ENCODE peak calls at places on chromosomes 11 and 22, in ten cellular contexts. Q is lower lobe of right lung, U is GM23338, M is kidney, R is BE2C, A is epithelial cell of esophagus, V is PC-9, Y is cardiac muscle cell, B is right lobe of liver, E is lower leg skin. N is an unnamed sample.

GRCh38 chr11:78256962-78257361 is 68.2 kb downstream of the USP35 start:
- DNase-seq in Q (peak), U (no peak), M (peak), R (no peak), A (peak), V (no peak), Y (no peak), B (peak), E (peak), N (no peak)

GRCh38 chr11:70490208-70490607 is 91.9 kb downstream of the CTTN start:
- DNase-seq in Q (peak), U (no peak), M (peak), R (no peak), A (no peak), V (no peak), Y (no peak), B (no peak), E (no peak), N (peak)

GRCh38 chr11:85595285-85595884 is 31.8 kb downstream of the DLG2 start:
- DNase-seq in Q (no peak), U (peak), M (no peak), R (no peak), A (peak), V (peak), Y (peak), B (no peak), E (no peak), N (peak)

GRCh38 chr11:20042717-20043392 is 117.4 kb downstream of the DBX1 start:
- DNase-seq in Q (no peak), U (peak), M (no peak), R (no peak), A (no peak), V (no peak), Y (no peak), B (no peak), E (peak), N (no peak)

GRCh38 chr11:41996558-41996957 is 537.1 kb upstream of the LRRC4C start:
- DNase-seq in Q (no peak), U (no peak), M (no peak), R (no peak), A (no peak), V (no peak), Y (no peak), B (no peak), E (no peak), N (no peak)

GRCh38 chr22:29256606-29257325 is 11.0 kb downstream of the RHBDD3 start:
- DNase-seq in Q (no peak), U (no peak), M (no peak), R (no peak), A (no peak), V (no peak), Y (no peak), B (no peak), E (peak), N (no peak)

GRCh38 chr22:20205964-20206708 is 55.3 kb upstream of the CCDC188 start:
- DNase-seq in Q (peak), U (peak), M (peak), R (no peak), A (peak), V (peak), Y (peak), B (peak), E (peak), N (peak)

GRCh38 chr11:87198266-87198881 is 160.6 kb downstream of the TMEM135 start:
- DNase-seq in Q (no peak), U (peak), M (no peak), R (no peak), A (peak), V (no peak), Y (no peak), B (no peak), E (no peak), N (no peak)

GRCh38 chr22:44295406-44295805 is 17.3 kb downstream of the SHISAL1 start:
- DNase-seq in Q (no peak), U (no peak), M (no peak), R (no peak), A (no peak), V (no peak), Y (no peak), B (no peak), E (no peak), N (no peak)

GRCh38 chr11:44728491-44728910 is 1.7 kb downstream of the TSPAN18 start:
- DNase-seq in Q (no peak), U (peak), M (no peak), R (no peak), A (no peak), V (no peak), Y (no peak), B (no peak), E (no peak), N (no peak)
- H3K4me3 ChIP-seq in Q (peak), U (peak), M (no peak), R (peak), A (no peak), V (no peak), Y (peak), B (no peak), E (no peak), N (no peak)

DNA sequence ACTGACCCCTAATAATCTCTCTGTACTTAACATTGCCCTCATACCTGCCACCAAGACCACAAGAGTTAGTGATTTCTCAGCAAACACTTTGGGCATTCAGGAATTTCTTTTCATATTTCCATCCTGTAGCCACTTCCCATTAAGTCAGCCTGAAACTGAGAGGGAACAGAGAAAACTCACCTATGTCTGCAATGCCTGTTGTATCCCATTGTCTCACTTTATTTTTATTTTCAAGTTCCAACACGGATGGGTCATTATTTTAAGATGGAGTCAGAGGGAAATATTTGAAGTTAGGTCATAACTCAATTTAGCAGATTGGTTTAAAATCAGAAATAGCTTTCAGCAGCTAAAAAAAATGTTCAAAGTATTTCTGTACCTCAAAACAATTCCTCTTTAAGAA is 937.8 kb upstream of the CHORDC1 start:
- DNase-seq in Q (no peak), U (no peak), M (no peak), R (no peak), A (peak), V (no peak), Y (no peak), B (no peak), E (no peak), N (no peak)
- TF ChIP-seq CTCF in Q (no peak), U (no peak), M (no peak), R (no peak), A (no peak), V (no peak), Y (no peak), B (no peak), E (no peak), N (no peak)

GRCh38 chr11:116194156-116194904 is 578.5 kb downstream of the BUD13 start:
- DNase-seq in Q (no peak), U (no peak), M (no peak), R (no peak), A (no peak), V (no peak), Y (peak), B (no peak), E (no peak), N (no peak)
- H3K4me3 ChIP-seq in Q (peak), U (peak), M (peak), R (peak), A (no peak), V (no peak), Y (peak), B (peak), E (no peak), N (no peak)

GRCh38 chr11:107232451-107232850 is 214.2 kb upstream of the GUCY1A2 start:
- DNase-seq in Q (no peak), U (no peak), M (no peak), R (no peak), A (peak), V (no peak), Y (no peak), B (no peak), E (no peak), N (no peak)
- TF ChIP-seq CTCF in Q (no peak), U (no peak), M (no peak), R (no peak), A (no peak), V (no peak), Y (no peak), B (no peak), E (no peak), N (no peak)

DNA sequence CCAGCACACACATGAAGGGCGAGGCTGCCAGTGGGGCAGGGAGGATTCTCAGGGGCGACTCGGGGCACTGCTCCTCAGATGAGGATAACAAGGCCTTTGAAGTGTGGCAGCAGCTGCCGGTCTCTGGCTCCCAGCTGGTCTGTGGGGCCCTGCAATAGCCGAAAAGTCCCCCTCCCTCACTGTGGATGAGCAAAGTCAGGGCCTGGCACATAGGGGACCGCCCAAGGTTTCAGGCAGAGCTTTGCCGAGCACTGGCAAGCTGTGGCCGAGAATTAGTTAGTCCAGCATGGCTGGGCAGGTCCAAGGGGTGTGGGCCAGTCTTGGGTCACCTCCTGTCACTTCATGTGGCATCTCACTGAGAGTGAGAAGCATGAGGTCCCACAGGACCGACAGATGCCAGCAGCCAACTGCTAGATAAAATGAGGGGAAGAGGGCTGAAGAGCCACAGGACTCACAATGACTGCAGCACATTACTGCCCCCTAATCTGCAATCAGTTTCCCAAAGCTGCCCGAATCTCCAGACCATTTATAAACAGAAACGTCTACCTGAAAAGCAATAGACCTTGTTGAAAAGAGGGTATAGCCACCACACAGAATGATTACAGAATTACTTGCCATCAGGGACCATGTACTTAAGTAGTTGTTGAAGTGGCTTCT is 12.5 kb upstream of the TEF start:
- DNase-seq in Q (no peak), U (no peak), M (peak), R (no peak), A (no peak), V (no peak), Y (no peak), B (no peak), E (no peak), N (no peak)
- H3K4me3 ChIP-seq in Q (peak), U (no peak), M (peak), R (no peak), A (no peak), V (no peak), Y (no peak), B (peak), E (no peak), N (no peak)

GRCh38 chr11:28887681-28888080 is 779.5 kb downstream of the METTL15 start:
- DNase-seq in Q (no peak), U (no peak), M (no peak), R (no peak), A (peak), V (no peak), Y (no peak), B (no peak), E (no peak), N (no peak)
- TF ChIP-seq CTCF in Q (no peak), U (no peak), M (no peak), R (no peak), A (no peak), V (no peak), Y (no peak), B (no peak), E (no peak), N (no peak)

DNA sequence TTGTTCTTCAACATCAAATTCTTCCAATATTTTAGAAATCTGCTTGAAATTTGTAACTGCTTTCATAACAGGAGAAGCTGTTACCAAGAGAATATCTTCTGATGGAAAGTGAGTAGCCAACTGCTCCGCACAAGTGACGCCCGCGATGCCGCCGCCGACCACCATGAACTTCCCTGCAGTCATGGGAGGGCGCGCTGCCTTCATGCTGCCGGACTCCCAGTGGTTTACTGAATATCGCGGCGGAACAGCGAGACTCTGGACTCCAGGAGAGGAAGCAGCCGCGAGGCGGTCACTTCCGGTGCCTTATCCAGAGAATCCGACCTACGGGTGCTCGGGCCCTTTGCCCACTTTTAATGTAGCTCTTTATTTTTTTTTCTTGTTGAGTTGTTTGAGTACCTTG is 190.6 kb downstream of the GUCY1A2 start:
- DNase-seq in Q (peak), U (no peak), M (peak), R (no peak), A (no peak), V (no peak), Y (no peak), B (no peak), E (no peak), N (no peak)
- H3K4me3 ChIP-seq in Q (no peak), U (no peak), M (no peak), R (no peak), A (no peak), V (no peak), Y (no peak), B (no peak), E (no peak), N (no peak)

GRCh38 chr11:62545437-62546243 is 966 bp downstream of the AHNAK start:
- DNase-seq in Q (peak), U (peak), M (peak), R (peak), A (peak), V (peak), Y (peak), B (peak), E (peak), N (peak)
- TF ChIP-seq CTCF in Q (no peak), U (no peak), M (no peak), R (no peak), A (peak), V (no peak), Y (peak), B (no peak), E (no peak), N (no peak)

N was measured in GM12865.